ENCODE peak calls at places on chromosome 19, in seven cellular contexts. C is A549, Q is aorta, V is ovary, T is esophagus squamous epithelium, B is fibroblast of lung, F is H1. A is an unnamed sample.
A peak's percentile ranks its signal among the peaks of the same experiment; 100 is the strongest.

GRCh38 chr19:32624410-32624809 is 43.4 kb downstream of the PDCD5 start:
- DNase-seq in C (no peak), Q (no peak), V (no peak), T (no peak), B (no peak), F (no peak), A (no peak)

GRCh38 chr19:7494416-7495098 is 5.7 kb upstream of the PEX11G start:
- DNase-seq in C (no peak), Q (no peak), V (peak; percentile 74), T (no peak), B (peak; percentile 42), F (no peak), A (no peak)

GRCh38 chr19:38769635-38770211 is 3.6 kb downstream of the LGALS7 start:
- DNase-seq in C (peak; percentile 85), Q (peak; percentile 96), V (peak; percentile 83), T (peak; percentile 76), B (peak; percentile 71), F (no peak), A (peak; percentile 91)

GRCh38 chr19:56170261-56170660 is 5.5 kb upstream of the GALP start:
- DNase-seq in C (peak; percentile 73), Q (no peak), V (no peak), T (no peak), B (no peak), F (no peak), A (no peak)

GRCh38 chr19:3479819-3480215 is 508 bp downstream of the SMIM24 start:
- DNase-seq in C (peak; percentile 47), Q (no peak), V (no peak), T (no peak), B (no peak), F (no peak), A (no peak)

GRCh38 chr19:17658666-17659065 is 29.5 kb downstream of the UNC13A start:
- DNase-seq in C (no peak), Q (no peak), V (no peak), T (no peak), B (no peak), F (no peak), A (no peak)

GRCh38 chr19:23318143-23318542 is 67.9 kb upstream of the ZNF724 start:
- DNase-seq in C (no peak), Q (no peak), V (no peak), T (no peak), B (no peak), F (no peak), A (no peak)

GRCh38 chr19:3024870-3025515 is 4.1 kb downstream of the TLE2 start:
- DNase-seq in C (no peak), Q (no peak), V (no peak), T (no peak), B (no peak), F (no peak), A (no peak)

GRCh38 chr19:42529248-42529764 is 1.0 kb upstream of the CEACAM1 start:
- DNase-seq in C (peak; percentile 79), Q (no peak), V (no peak), T (no peak), B (peak; percentile 34), F (peak; percentile 49), A (peak; percentile 55)

GRCh38 chr19:4369888-4370260 is 26.5 kb downstream of the MPND start:
- DNase-seq in C (no peak), Q (no peak), V (no peak), T (no peak), B (no peak), F (no peak), A (peak; percentile 53)

GRCh38 chr19:18435848-18436631 is 1.9 kb downstream of the ISYNA1 start:
- DNase-seq in C (no peak), Q (no peak), V (peak; percentile 53), T (no peak), B (no peak), F (no peak), A (no peak)

GRCh38 chr19:34178276-34178614 is 5.9 kb downstream of the LSM14A start:
- DNase-seq in C (no peak), Q (no peak), V (no peak), T (no peak), B (no peak), F (no peak), A (no peak)

GRCh38 chr19:6062274-6062673 is 48.0 kb downstream of the RFX2 start:
- DNase-seq in C (no peak), Q (peak; percentile 78), V (peak; percentile 66), T (no peak), B (no peak), F (no peak), A (peak; percentile 59)

GRCh38 chr19:2865334-2866221 is 1.6 kb upstream of the ZNF556 start:
- DNase-seq in C (no peak), Q (no peak), V (no peak), T (no peak), B (no peak), F (no peak), A (no peak)

GRCh38 chr19:2054763-2055162 is 3.7 kb upstream of the MKNK2 start:
- DNase-seq in C (no peak), Q (no peak), V (peak; percentile 39), T (no peak), B (no peak), F (no peak), A (no peak)

GRCh38 chr19:49894879-49895565 is 1.7 kb downstream of the IL4I1 start:
- DNase-seq in C (no peak), Q (no peak), V (no peak), T (no peak), B (no peak), F (no peak), A (peak; percentile 57)

GRCh38 chr19:41904118-41904870 is 21.3 kb downstream of the ARHGEF1 start:
- DNase-seq in C (peak; percentile 94), Q (no peak), V (no peak), T (no peak), B (no peak), F (no peak), A (no peak)

GRCh38 chr19:16336571-16336970 is 11.9 kb downstream of the KLF2 start:
- DNase-seq in C (no peak), Q (no peak), V (no peak), T (no peak), B (peak; percentile 56), F (no peak), A (no peak)

GRCh38 chr19:6481541-6482342 is at the start of gene DENND1C:
- DNase-seq in C (peak; percentile 41), Q (no peak), V (no peak), T (peak; percentile 23), B (no peak), F (no peak), A (peak; percentile 45)

DNA sequence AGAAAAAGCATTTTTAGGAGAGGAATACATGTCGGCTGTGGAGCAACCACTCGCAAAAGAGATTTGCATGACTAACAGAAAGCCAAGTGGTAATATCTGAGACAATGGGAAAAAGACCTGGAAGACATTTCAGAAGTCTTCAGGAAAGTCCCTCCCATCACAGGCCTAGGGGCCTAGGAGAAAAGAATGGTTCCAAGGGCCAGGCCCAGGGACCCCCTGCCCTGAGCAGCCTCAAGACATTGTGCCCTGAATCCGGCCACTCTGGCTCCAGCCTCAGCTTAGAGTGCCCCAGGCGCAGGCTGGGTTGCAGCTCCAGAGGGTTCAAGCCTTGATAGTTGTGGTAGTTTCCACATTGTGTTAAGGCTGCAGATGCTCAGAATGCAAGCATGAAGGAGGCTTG is 9.4 kb downstream of the ZNF221 start:
- DNase-seq in C (no peak), Q (no peak), V (no peak), T (no peak), B (no peak), F (no peak), A (no peak)
- H3K9me3 ChIP-seq in C (peaks cover 85% of the 10 kb centered on the region), Q (peaks cover 29% of the 10 kb centered on the region), V (peaks cover 12% of the 10 kb centered on the region), T (no peaks in the 10 kb centered on the region), B (peaks cover 6% of the 10 kb centered on the region), F (peaks cover 58% of the 10 kb centered on the region), A (peaks cover 4% of the 10 kb centered on the region)

GRCh38 chr19:57288373-57288772 is 8.1 kb downstream of the ZNF460 start:
- DNase-seq in C (no peak), Q (no peak), V (no peak), T (no peak), B (no peak), F (no peak), A (no peak)

GRCh38 chr19:57293719-57294118 is 13.4 kb downstream of the ZNF460 start:
- DNase-seq in C (no peak), Q (no peak), V (no peak), T (no peak), B (no peak), F (no peak), A (no peak)

GRCh38 chr19:57290970-57291369 is 10.7 kb downstream of the ZNF460 start:
- DNase-seq in C (peak; percentile 39), Q (no peak), V (no peak), T (no peak), B (no peak), F (no peak), A (no peak)
- H3K9me3 ChIP-seq in C (peaks cover 100% of the 10 kb centered on the region), Q (peaks cover 25% of the 10 kb centered on the region), V (peaks cover 12% of the 10 kb centered on the region), T (no peaks in the 10 kb centered on the region), B (peaks cover 6% of the 10 kb centered on the region), F (peaks cover 4% of the 10 kb centered on the region), A (peaks cover 17% of the 10 kb centered on the region)

GRCh38 chr19:36745870-36746269 is 26.7 kb downstream of the ZNF850 start:
- DNase-seq in C (no peak), Q (no peak), V (no peak), T (no peak), B (no peak), F (no peak), A (no peak)
- H3K9me3 ChIP-seq in C (peaks cover 98% of the 10 kb centered on the region), Q (peaks cover 45% of the 10 kb centered on the region), V (peaks cover 15% of the 10 kb centered on the region), T (peaks cover 8% of the 10 kb centered on the region), B (peaks cover 3% of the 10 kb centered on the region), F (peaks cover 65% of the 10 kb centered on the region), A (peaks cover 43% of the 10 kb centered on the region)

GRCh38 chr19:9757544-9758501 is 10.7 kb downstream of the ZNF846 start:
- DNase-seq in C (no peak), Q (no peak), V (no peak), T (no peak), B (peak; percentile 11), F (no peak), A (no peak)
- H3K9me3 ChIP-seq in C (peaks cover 51% of the 10 kb centered on the region), Q (peaks cover 6% of the 10 kb centered on the region), V (no peaks in the 10 kb centered on the region), T (no peaks in the 10 kb centered on the region), B (peaks cover 2% of the 10 kb centered on the region), F (peaks cover 50% of the 10 kb centered on the region), A (peaks cover 22% of the 10 kb centered on the region)

GRCh38 chr19:40110570-40110969 is 19.8 kb upstream of the ZNF780A start:
- DNase-seq in C (no peak), Q (no peak), V (no peak), T (no peak), B (no peak), F (no peak), A (no peak)
- H3K9me3 ChIP-seq in C (peaks cover 26% of the 10 kb centered on the region), Q (no peaks in the 10 kb centered on the region), V (no peaks in the 10 kb centered on the region), T (no peaks in the 10 kb centered on the region), B (no peaks in the 10 kb centered on the region), F (peaks cover 20% of the 10 kb centered on the region), A (no peaks in the 10 kb centered on the region)

DNA sequence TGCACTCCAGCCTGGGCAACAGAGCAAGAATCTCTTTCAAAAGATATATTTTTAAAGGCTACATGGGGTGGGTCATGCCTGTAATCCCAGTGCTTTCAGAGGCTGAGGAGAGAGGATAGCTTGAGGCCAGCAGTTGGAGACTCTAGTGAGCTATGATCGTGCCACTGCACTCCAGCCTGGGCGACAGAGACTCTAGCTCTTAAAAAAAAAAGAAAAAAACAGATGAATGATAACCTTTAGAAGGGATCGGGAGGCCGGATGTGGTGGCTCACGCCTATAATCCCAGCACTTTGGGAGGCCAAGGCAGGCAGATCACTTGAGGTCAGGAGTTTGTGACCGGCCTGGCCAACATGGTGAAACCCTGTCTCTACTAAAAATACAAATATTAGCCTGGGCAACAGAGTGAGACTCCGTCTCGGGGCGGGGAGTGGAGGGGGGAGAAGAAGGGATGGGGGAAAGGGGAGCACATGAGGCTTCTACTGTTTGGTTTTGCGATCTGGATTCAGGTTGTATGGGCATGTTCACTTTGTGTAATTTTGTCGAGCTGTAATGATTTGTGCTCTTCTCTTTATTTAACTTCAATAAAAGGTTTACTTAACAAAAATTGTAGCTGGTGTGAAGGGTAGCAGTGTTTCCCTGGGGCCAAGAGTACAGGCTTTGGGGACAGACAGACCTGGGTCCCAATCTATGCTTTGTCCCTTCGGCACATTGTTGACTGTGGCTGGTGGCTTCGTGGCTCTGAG is 1.1 kb upstream of the PSMC4 start:
- DNase-seq in C (no peak), Q (no peak), V (no peak), T (no peak), B (no peak), F (no peak), A (no peak)
- H3K9me3 ChIP-seq in C (no peaks in the 10 kb centered on the region), Q (no peaks in the 10 kb centered on the region), V (no peaks in the 10 kb centered on the region), T (no peaks in the 10 kb centered on the region), B (no peaks in the 10 kb centered on the region), F (no peaks in the 10 kb centered on the region), A (no peaks in the 10 kb centered on the region)

A was measured in T-helper 17 cell.